ENCODE peak calls at places on chromosomes 13 and 19, in five cellular contexts. S, F, A, I and H are unnamed samples.

GRCh38 chr19:41000310-41000737 is 9.2 kb downstream of the CYP2B6 start:
- DNase-seq in I (no peak), S (no peak), F (peak), A (no peak), H (no peak)

GRCh38 chr19:18344546-18344945 is 4.1 kb downstream of the PGPEP1 start:
- DNase-seq in F (no peak), I (no peak), A (no peak), S (no peak), H (no peak)

GRCh38 chr13:42484396-42484795 is 89.6 kb upstream of the TNFSF11 start:
- DNase-seq in I (no peak), S (no peak), F (no peak), A (no peak), H (no peak)

GRCh38 chr19:29325241-29325975 is 112.5 kb upstream of the UQCRFS1 start:
- DNase-seq in F (no peak), A (no peak), S (no peak), I (no peak), H (no peak)

GRCh38 chr19:4278010-4278409 is 1.1 kb upstream of the SHD start:
- DNase-seq in A (no peak), S (no peak), F (no peak), I (no peak), H (no peak)

GRCh38 chr13:112668924-112669323 is 20.9 kb upstream of the ATP11A start:
- DNase-seq in A (no peak), S (no peak), F (no peak), I (no peak), H (no peak)

GRCh38 chr13:77507931-77508776 is 27.4 kb upstream of the SCEL start:
- DNase-seq in A (no peak), S (no peak), F (no peak), I (no peak), H (no peak)

GRCh38 chr13:66618702-66619101 is 611.4 kb downstream of the PCDH9 start:
- DNase-seq in F (peak), S (no peak), I (no peak), A (no peak), H (no peak)

GRCh38 chr19:45161715-45162463 is 1.1 kb upstream of the NKPD1 start:
- DNase-seq in S (no peak), F (no peak), I (no peak), A (no peak), H (no peak)

GRCh38 chr13:87331178-87331577 is 340.0 kb upstream of the SLITRK5 start:
- DNase-seq in S (no peak), A (no peak), F (no peak), I (peak), H (no peak)

GRCh38 chr19:1241417-1242095 is at the start of gene ATP5F1D:
- DNase-seq in A (peak), S (peak), I (peak), F (peak), H (peak)

GRCh38 chr13:97257800-97258799 is 36.0 kb downstream of the MBNL2 start:
- DNase-seq in S (peak), A (peak), F (peak), I (peak), H (peak)

GRCh38 chr19:13022111-13022858 is 27.0 kb downstream of the NFIX start:
- DNase-seq in I (peak), S (peak), F (no peak), A (no peak), H (no peak)

GRCh38 chr13:43390582-43390981 is 367.2 kb downstream of the DNAJC15 start:
- DNase-seq in A (no peak), S (no peak), F (no peak), I (no peak), H (no peak)

GRCh38 chr13:111187879-111188643 is 73.0 kb downstream of the ARHGEF7 start:
- DNase-seq in S (no peak), F (no peak), A (no peak), I (no peak), H (no peak)

GRCh38 chr19:6662692-6663091 is 7.3 kb downstream of the TNFSF14 start:
- DNase-seq in F (no peak), I (no peak), S (no peak), A (no peak), H (no peak)

GRCh38 chr19:21749090-21749489 is 18.3 kb downstream of the ZNF100 start:
- DNase-seq in I (no peak), F (no peak), S (no peak), A (no peak), H (no peak)

GRCh38 chr13:45102136-45102802 is 18.0 kb upstream of the GTF2F2 start:
- DNase-seq in I (no peak), A (no peak), S (no peak), F (no peak), H (peak)

GRCh38 chr13:33520480-33520839 is 234.9 kb upstream of the STARD13 start:
- DNase-seq in A (no peak), S (no peak), I (no peak), F (no peak), H (no peak)

GRCh38 chr13:75445717-75446529 is 36.0 kb downstream of the TBC1D4 start:
- DNase-seq in A (no peak), S (no peak), F (no peak), I (no peak), H (no peak)

GRCh38 chr19:40570313-40571004 is 6.2 kb upstream of the SHKBP1 start:
- DNase-seq in F (peak), S (peak), I (peak), A (peak), H (peak)

GRCh38 chr13:72204291-72204690 is 337.3 kb upstream of the DACH1 start:
- DNase-seq in F (no peak), S (no peak), A (no peak), I (no peak), H (no peak)

GRCh38 chr13:46168818-46169217 is 13.2 kb downstream of the LCP1 start:
- DNase-seq in F (no peak), S (no peak), A (no peak), I (no peak), H (no peak)

GRCh38 chr19:46579286-46579944 is 21.7 kb upstream of the CALM3 start:
- DNase-seq in A (peak), I (no peak), S (no peak), F (peak), H (no peak)

GRCh38 chr19:14985133-14985532 is 5.5 kb upstream of the SLC1A6 start:
- DNase-seq in F (no peak), S (no peak), A (no peak), I (no peak), H (no peak)

GRCh38 chr13:30504081-30504480 is 38.3 kb upstream of the HMGB1 start:
- DNase-seq in S (no peak), F (no peak), A (no peak), I (no peak), H (no peak)

GRCh38 chr13:66468656-66469055 is 761.5 kb downstream of the PCDH9 start:
- DNase-seq in I (no peak), A (no peak), F (no peak), S (no peak), H (no peak)

GRCh38 chr19:56639217-56639616 is 3.7 kb upstream of the SMIM17 start:
- DNase-seq in I (no peak), A (no peak), F (no peak), S (no peak), H (no peak)

GRCh38 chr13:37599509-37599908 is 941 bp upstream of the POSTN start:
- DNase-seq in F (no peak), S (no peak), I (no peak), A (no peak), H (no peak)

GRCh38 chr13:113553541-113554332 is 30.8 kb upstream of the TFDP1 start:
- DNase-seq in F (no peak), S (peak), I (no peak), A (no peak), H (no peak)

GRCh38 chr19:7673995-7674667 is 2.8 kb upstream of the MCEMP1 start:
- DNase-seq in A (no peak), I (peak), F (peak), S (peak), H (no peak)

GRCh38 chr19:14301150-14301549 is 80.1 kb upstream of the ADGRE5 start:
- DNase-seq in F (no peak), A (no peak), I (no peak), S (no peak), H (no peak)

GRCh38 chr19:10404888-10405808 is 1.8 kb upstream of the CDC37 start:
- DNase-seq in F (no peak), A (no peak), I (no peak), S (no peak), H (no peak)

GRCh38 chr19:17777840-17778620 is 16.9 kb upstream of the B3GNT3 start:
- DNase-seq in I (peak), S (peak), A (no peak), F (peak), H (no peak)

DNA sequence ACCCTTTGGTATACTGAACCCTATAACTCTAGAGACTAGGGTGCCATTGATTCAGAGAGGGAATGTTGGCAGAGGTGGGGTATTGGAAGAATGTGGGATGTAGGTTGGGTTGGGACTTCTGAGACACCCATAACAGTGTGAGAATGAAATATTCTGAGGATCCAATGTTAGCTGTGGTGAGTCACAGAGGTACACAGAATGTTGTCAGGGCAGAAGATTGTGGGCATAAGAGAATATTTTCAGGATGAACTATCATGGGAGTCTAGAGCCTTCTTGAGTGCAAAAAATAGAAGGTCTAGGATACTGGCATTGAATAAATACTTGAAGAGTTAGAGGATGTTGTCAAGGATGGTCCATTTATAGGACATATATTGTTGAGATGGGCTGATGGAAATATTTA is 9.0 kb downstream of the KLK13 start:
- DNase-seq in S (no peak), A (no peak), F (no peak), I (no peak), H (no peak)
- H3K27ac ChIP-seq in S (no peak), A (no peak), F (no peak), I (no peak), H (no peak)

GRCh38 chr19:53517114-53517741 is 20.7 kb upstream of the ZNF331 start:
- DNase-seq in A (no peak), S (no peak), F (no peak), I (no peak), H (no peak)
- H3K27ac ChIP-seq in A (no peak), S (no peak), F (no peak), I (no peak), H (no peak)

GRCh38 chr13:95457294-95457693 is 95.2 kb upstream of the CLDN10 start:
- DNase-seq in S (no peak), F (no peak), A (no peak), I (no peak), H (no peak)
- H3K27ac ChIP-seq in S (no peak), F (no peak), A (no peak), I (no peak), H (no peak)

GRCh38 chr13:101025519-101025918 is 350.9 kb upstream of the TMTC4 start:
- DNase-seq in I (no peak), S (no peak), A (no peak), F (no peak), H (no peak)
- H3K27ac ChIP-seq in I (no peak), S (no peak), A (no peak), F (no peak), H (no peak)

GRCh38 chr13:40981949-40982348 is 37.2 kb downstream of the ELF1 start:
- DNase-seq in F (no peak), A (no peak), S (no peak), I (no peak), H (no peak)
- H3K27ac ChIP-seq in F (no peak), A (peak), S (peak), I (peak), H (peak)

DNA sequence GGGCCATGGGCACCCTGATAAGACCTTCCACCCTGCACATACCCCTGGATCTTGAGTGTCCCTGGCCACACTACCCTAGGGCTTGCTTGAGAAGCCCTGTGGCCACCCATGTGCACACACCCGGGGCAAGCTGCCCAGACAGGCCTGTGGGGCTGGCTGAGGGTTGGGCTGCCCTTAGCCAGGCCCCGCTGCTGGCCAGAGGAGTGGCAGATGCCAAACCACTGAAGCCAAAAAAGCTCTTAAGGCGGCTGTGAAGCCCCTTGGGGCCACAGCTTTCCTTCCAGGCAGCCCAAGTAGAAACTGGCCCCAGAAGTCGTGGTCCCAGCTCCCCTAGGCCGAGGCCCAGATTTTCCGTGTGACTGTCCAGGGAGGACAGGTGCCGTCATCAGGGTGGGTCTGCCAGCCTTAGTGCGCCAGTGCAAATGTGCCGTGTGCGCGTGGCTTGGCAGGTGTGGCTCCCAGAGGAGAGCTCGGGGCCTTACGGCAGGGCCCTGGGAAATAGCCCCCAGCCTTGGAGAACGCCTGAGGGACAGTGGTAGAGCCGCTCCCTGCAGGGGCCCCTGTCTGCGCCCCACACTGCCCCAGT is 14.8 kb downstream of the CEBPG start:
- DNase-seq in A (no peak), S (peak), I (no peak), F (no peak), H (no peak)
- H3K27ac ChIP-seq in A (no peak), S (peak), I (peak), F (no peak), H (no peak)

GRCh38 chr13:81334481-81334880 is 993.6 kb upstream of the SPRY2 start:
- DNase-seq in S (no peak), A (no peak), F (no peak), I (no peak), H (no peak)
- H3K27ac ChIP-seq in S (no peak), A (no peak), F (no peak), I (no peak), H (no peak)